ENCODE peak calls at places on chromosomes 12 and 14, in six cellular contexts. X is cardiac muscle cell; G is A549; K is K562; V is CD8-positive, alpha-beta T cell; J is psoas muscle. H is an unnamed sample. For H3K4me1, the result is how much of the 10 kb centered on the place peaks cover.

GRCh38 chr12:127539499-127539898 is 727.5 kb upstream of the TMEM132C start:
- DNase-seq in X (no peak), G (no peak), K (no peak), V (no peak), J (no peak), H (no peak)

GRCh38 chr14:91371011-91371989 is 46.3 kb downstream of the CCDC88C start:
- DNase-seq in X (no peak), G (no peak), K (no peak), V (no peak), J (no peak), H (no peak)

GRCh38 chr12:59040651-59041050 is 120.3 kb upstream of the LRIG3 start:
- DNase-seq in X (no peak), G (peak), K (no peak), V (no peak), J (no peak), H (no peak)

GRCh38 chr14:22163051-22163450 is 426.0 kb downstream of the DAD1 start:
- DNase-seq in X (peak), G (no peak), K (no peak), V (no peak), J (no peak), H (no peak)

GRCh38 chr14:56512521-56512920 is 67.1 kb upstream of the TMEM260 start:
- DNase-seq in X (no peak), G (no peak), K (no peak), V (no peak), J (no peak), H (no peak)

GRCh38 chr12:26863515-26863914 is 30.5 kb upstream of the ITPR2 start:
- DNase-seq in X (no peak), G (peak), K (no peak), V (no peak), J (no peak), H (no peak)

GRCh38 chr14:70999117-70999516 is 91.9 kb downstream of the PCNX1 start:
- DNase-seq in X (no peak), G (no peak), K (no peak), V (no peak), J (no peak), H (no peak)

GRCh38 chr12:86264451-86265328 is 8.5 kb upstream of the MGAT4C start:
- DNase-seq in X (peak), G (no peak), K (no peak), V (no peak), J (peak), H (peak)

GRCh38 chr14:61837336-61838229 is 75.4 kb downstream of the SNAPC1 start:
- DNase-seq in X (peak), G (peak), K (peak), V (peak), J (peak), H (peak)

GRCh38 chr12:46049665-46050064 is 59.3 kb upstream of the SCAF11 start:
- DNase-seq in X (no peak), G (no peak), K (no peak), V (no peak), J (no peak), H (no peak)
- TF ChIP-seq CTCF in X (no peak), G (no peak), K (no peak), V (no peak), J (no peak), H (no peak)

DNA sequence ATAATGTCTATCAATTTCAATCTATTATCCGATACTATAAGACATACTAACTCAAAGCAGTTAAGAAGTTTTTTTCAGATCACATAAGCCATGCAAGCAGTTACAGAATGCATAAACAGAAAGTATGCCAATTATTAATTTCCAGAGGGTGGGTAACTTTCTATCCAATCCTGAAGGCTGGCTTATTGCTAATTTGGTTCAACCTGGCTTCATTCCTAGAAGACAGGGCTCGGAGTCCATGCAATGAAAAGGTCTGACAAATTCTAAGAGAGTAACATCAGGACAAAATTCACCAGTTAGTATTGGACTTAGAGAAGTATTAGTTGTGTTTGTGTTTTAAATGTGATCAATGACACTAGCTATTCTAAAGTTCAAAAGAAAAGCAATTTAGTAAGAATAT is 15.0 kb downstream of the FERMT2 start:
- DNase-seq in X (no peak), G (no peak), K (no peak), V (no peak), J (no peak), H (no peak)
- H3K4me3 ChIP-seq in X (no peak), G (no peak), K (no peak), V (no peak), J (no peak), H (no peak)

GRCh38 chr12:132443091-132443490 is 46.9 kb upstream of the FBRSL1 start:
- DNase-seq in X (no peak), G (no peak), K (no peak), V (no peak), J (no peak), H (peak)
- H3K4me1 ChIP-seq in X (under half), G (under half), K (under half), V (half or more), J (under half), H (under half)

GRCh38 chr14:92688434-92689375 is 59.7 kb downstream of the LGMN start:
- DNase-seq in X (no peak), G (no peak), K (no peak), V (no peak), J (no peak), H (peak)
- TF ChIP-seq CTCF in X (no peak), G (no peak), K (no peak), V (no peak), J (no peak), H (no peak)